ENCODE peak calls at places on chromosomes 5 and 9, in seven cellular contexts. T, X, E, G, Z, M and B are unnamed samples.

GRCh38 chr5:80117446-80117845 is 82.3 kb downstream of the THBS4 start:
- DNase-seq in T (no peak), X (no peak), E (no peak), G (no peak), Z (no peak), M (no peak), B (no peak)

GRCh38 chr5:40046792-40047191 is 622.0 kb upstream of the DAB2 start:
- DNase-seq in T (no peak), X (no peak), E (no peak), G (no peak), Z (no peak), M (no peak), B (no peak)

GRCh38 chr5:163395794-163396193 is 41.6 kb upstream of the CCNG1 start:
- DNase-seq in T (no peak), X (no peak), E (no peak), G (no peak), Z (no peak), M (no peak), B (no peak)

GRCh38 chr9:98881836-98882568 is 61.7 kb upstream of the COL15A1 start:
- DNase-seq in T (no peak), X (no peak), E (no peak), G (no peak), Z (no peak), M (no peak), B (no peak)

GRCh38 chr9:4923580-4924544 is 61.2 kb upstream of the JAK2 start:
- DNase-seq in T (peak), X (no peak), E (no peak), G (no peak), Z (peak), M (no peak), B (no peak)

GRCh38 chr5:146965781-146966659 is 87.5 kb upstream of the PPP2R2B start:
- DNase-seq in T (peak), X (peak), E (peak), G (peak), Z (peak), M (peak), B (peak)

GRCh38 chr5:125267636-125268248 is 521.3 kb upstream of the ZNF608 start:
- DNase-seq in T (no peak), X (no peak), E (no peak), G (no peak), Z (no peak), M (no peak), B (no peak)

GRCh38 chr5:122523776-122524175 is 211.7 kb downstream of the SNCAIP start:
- DNase-seq in T (no peak), X (no peak), E (no peak), G (no peak), Z (no peak), M (no peak), B (no peak)

GRCh38 chr5:93611900-93612898 is 29.2 kb downstream of the NR2F1 start:
- DNase-seq in T (no peak), X (no peak), E (peak), G (no peak), Z (peak), M (peak), B (no peak)

GRCh38 chr5:95713960-95714710 is 17.0 kb upstream of the RHOBTB3 start:
- DNase-seq in T (no peak), X (no peak), E (no peak), G (no peak), Z (no peak), M (peak), B (no peak)

GRCh38 chr5:15074651-15075050 is 203.1 kb upstream of the ANKH start:
- DNase-seq in T (no peak), X (no peak), E (no peak), G (no peak), Z (peak), M (no peak), B (no peak)

GRCh38 chr9:110918316-110919054 is 119.8 kb downstream of the LPAR1 start:
- DNase-seq in T (no peak), X (no peak), E (no peak), G (no peak), Z (no peak), M (no peak), B (no peak)

GRCh38 chr9:136055715-136056545 is 39.2 kb downstream of the NACC2 start:
- DNase-seq in T (no peak), X (no peak), E (peak), G (no peak), Z (peak), M (no peak), B (no peak)

GRCh38 chr5:73968729-73969128 is 342.7 kb downstream of the ARHGEF28 start:
- DNase-seq in T (no peak), X (no peak), E (no peak), G (peak), Z (peak), M (no peak), B (no peak)

GRCh38 chr9:122536138-122536537 is 9.0 kb upstream of the OR1N1 start:
- DNase-seq in T (no peak), X (no peak), E (no peak), G (no peak), Z (no peak), M (no peak), B (no peak)

GRCh38 chr9:69324549-69325401 is at the start of gene ENTREP1:
- DNase-seq in T (no peak), X (no peak), E (peak), G (peak), Z (peak), M (peak), B (no peak)

GRCh38 chr5:1405539-1406530 is 39.4 kb downstream of the SLC6A3 start:
- DNase-seq in T (no peak), X (no peak), E (no peak), G (no peak), Z (no peak), M (no peak), B (no peak)

GRCh38 chr5:73822989-73823339 is 197.0 kb downstream of the ARHGEF28 start:
- DNase-seq in T (no peak), X (no peak), E (no peak), G (no peak), Z (no peak), M (no peak), B (no peak)

GRCh38 chr5:107553063-107553676 is 117.6 kb downstream of the EFNA5 start:
- DNase-seq in T (no peak), X (no peak), E (no peak), G (no peak), Z (no peak), M (no peak), B (no peak)

GRCh38 chr9:86230858-86231257 is 28.6 kb downstream of the C9orf153 start:
- DNase-seq in T (no peak), X (no peak), E (no peak), G (no peak), Z (no peak), M (no peak), B (no peak)
- H3K27ac ChIP-seq in T (no peak), X (no peak), E (no peak), G (no peak), Z (no peak), M (no peak), B (no peak)

GRCh38 chr9:96382175-96382574 is 1.3 kb downstream of the SLC35D2 start:
- DNase-seq in T (no peak), X (no peak), E (no peak), G (no peak), Z (no peak), M (no peak), B (no peak)
- H3K4me3 ChIP-seq in T (peak), X (peak), E (peak), G (no peak), Z (no peak), M (no peak), B (no peak)

GRCh38 chr5:151144275-151144674 is 13.3 kb downstream of the ANXA6 start:
- DNase-seq in T (no peak), X (no peak), E (no peak), G (no peak), Z (no peak), M (no peak), B (no peak)

GRCh38 chr5:151144922-151145321 is 12.7 kb downstream of the ANXA6 start:
- DNase-seq in T (no peak), X (no peak), E (no peak), G (no peak), Z (no peak), M (no peak), B (no peak)

GRCh38 chr5:151146003-151146524 is 11.5 kb downstream of the ANXA6 start:
- DNase-seq in T (no peak), X (no peak), E (no peak), G (no peak), Z (no peak), M (no peak), B (no peak)

GRCh38 chr5:151148583-151148982 is 9.0 kb downstream of the ANXA6 start:
- DNase-seq in T (no peak), X (no peak), E (no peak), G (no peak), Z (no peak), M (no peak), B (no peak)

DNA sequence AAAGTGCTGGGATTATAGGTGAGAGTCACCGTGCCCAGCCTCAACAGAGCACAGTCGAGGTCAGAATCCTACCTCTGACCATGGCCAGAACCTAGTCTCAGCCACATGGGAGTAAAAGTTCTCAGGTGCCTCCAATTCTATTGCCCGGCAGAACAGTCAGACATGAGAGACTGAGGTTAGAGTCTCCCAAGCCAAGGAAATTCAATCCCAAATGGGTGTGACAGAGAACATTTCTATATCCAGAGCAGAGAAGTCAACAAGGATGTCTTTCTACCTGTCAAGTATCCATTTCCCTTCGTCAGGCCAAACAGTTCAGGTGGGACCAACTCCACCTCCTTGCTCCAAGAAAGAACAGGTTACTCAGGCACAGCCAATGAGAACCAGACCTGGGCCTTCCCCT is 10.5 kb downstream of the ANXA6 start:
- DNase-seq in T (no peak), X (no peak), E (no peak), G (no peak), Z (no peak), M (no peak), B (no peak)
- H3K27ac ChIP-seq in T (no peak), X (no peak), E (no peak), G (no peak), Z (no peak), M (no peak), B (no peak)

DNA sequence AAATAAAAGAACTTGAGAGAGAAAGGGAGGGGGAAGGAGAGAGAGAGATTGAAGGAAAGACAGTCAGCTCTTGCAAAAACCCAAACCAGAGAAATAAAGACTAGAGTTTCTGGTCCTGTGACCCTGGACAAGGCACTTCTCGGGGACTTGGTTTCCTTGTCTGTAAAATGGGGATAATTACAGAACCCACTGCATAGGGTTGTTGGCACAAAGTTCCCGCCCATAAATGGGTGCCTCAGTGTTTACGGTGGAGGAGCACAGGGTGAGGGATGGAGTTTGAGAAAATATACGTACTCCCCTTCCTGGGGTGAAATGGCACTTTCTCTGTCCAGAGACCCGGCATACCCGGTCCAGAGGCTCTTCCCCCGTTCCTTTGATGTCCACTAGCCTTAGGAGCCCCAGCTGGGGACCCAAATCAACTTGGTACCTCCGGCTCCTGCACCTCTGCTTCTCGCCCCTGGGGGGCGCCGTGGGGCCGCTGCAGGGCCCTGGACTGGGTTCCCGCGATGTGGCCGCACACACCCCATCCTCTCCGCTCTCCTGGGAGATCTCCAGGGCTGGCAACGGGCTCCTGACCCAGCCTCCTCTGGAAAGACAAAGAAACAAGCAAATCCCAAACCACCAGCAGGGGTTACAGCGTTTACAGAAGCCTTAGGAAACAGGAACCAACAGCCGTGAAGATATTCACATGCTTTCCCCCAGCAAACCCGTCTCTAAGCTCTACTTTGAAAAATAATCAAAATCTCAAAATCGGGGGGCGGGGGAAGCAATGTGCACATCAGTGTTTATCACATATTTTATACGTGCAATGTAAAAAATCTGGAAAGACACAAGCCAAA is 26.3 kb downstream of the PTGES start:
- DNase-seq in T (peak), X (peak), E (peak), G (peak), Z (peak), M (peak), B (peak)
- H3K4me3 ChIP-seq in T (no peak), X (no peak), E (no peak), G (no peak), Z (no peak), M (no peak), B (no peak)

GRCh38 chr5:71972777-71973473 is 134.3 kb upstream of the MAP1B start:
- DNase-seq in T (no peak), X (no peak), E (no peak), G (no peak), Z (no peak), M (peak), B (no peak)
- H3K27ac ChIP-seq in T (no peak), X (no peak), E (no peak), G (no peak), Z (no peak), M (peak), B (no peak)

GRCh38 chr9:7300484-7300883 is 499.1 kb downstream of the DMAC1 start:
- DNase-seq in T (no peak), X (no peak), E (no peak), G (no peak), Z (no peak), M (no peak), B (no peak)

GRCh38 chr9:7298123-7298522 is 501.5 kb downstream of the DMAC1 start:
- DNase-seq in T (no peak), X (no peak), E (no peak), G (no peak), Z (no peak), M (no peak), B (no peak)

GRCh38 chr9:7304596-7304995 is 495.0 kb downstream of the DMAC1 start:
- DNase-seq in T (no peak), X (no peak), E (no peak), G (no peak), Z (no peak), M (no peak), B (no peak)

GRCh38 chr9:7305677-7306076 is 493.9 kb downstream of the DMAC1 start:
- DNase-seq in T (no peak), X (no peak), E (no peak), G (no peak), Z (no peak), M (no peak), B (no peak)

DNA sequence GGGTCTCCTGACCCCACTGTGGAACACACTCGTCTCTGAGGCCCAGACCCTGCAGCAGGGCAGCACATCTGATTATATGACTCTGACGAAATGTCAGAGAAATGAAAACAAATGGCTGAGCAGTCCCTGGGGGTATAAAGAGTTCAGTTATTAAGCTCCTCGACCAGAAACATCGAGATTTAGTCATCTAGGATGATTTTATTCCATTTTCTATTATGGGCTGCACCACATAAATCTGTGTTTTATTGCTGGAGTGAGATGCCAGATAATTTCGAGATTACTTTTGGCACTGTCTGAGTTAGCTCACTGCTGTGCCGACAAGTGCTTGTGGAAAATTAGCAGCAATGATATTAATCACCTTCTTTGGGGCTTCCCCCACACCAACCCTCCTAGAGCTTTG is 495.6 kb downstream of the DMAC1 start:
- DNase-seq in T (no peak), X (no peak), E (no peak), G (no peak), Z (no peak), M (no peak), B (no peak)
- H3K4me3 ChIP-seq in T (no peak), X (no peak), E (no peak), G (no peak), Z (no peak), M (no peak), B (no peak)